ENCODE peak calls at places on chromosomes 13 and 19, in six cellular contexts. One of them, this sample, is unnamed.

GRCh38 chr19:35229601-35230000 is 1.1 kb upstream of the FAM187B start:
- DNase-seq in hippocampal formation: no peak
- DNase-seq in stimulated activated CD4-positive, alpha-beta T cell treated with anti-CD3 and anti-CD28 coated beads, Interleukin-12 subunit alpha, Interleukin-12 subunit beta, amount 100 ng/mL, for 24 hours: no peak
- DNase-seq in ovary: no peak
- DNase-seq in NCI-H446 treated with DMSO at 0.1 percent for 48 hours: no peak
- DNase-seq in EH: no peak
- DNase-seq in this sample: no peak

GRCh38 chr19:6516018-6516658 is 14.0 kb upstream of the TUBB4A start:
- DNase-seq in hippocampal formation: peak
- DNase-seq in stimulated activated CD4-positive, alpha-beta T cell treated with anti-CD3 and anti-CD28 coated beads, Interleukin-12 subunit alpha, Interleukin-12 subunit beta, amount 100 ng/mL, for 24 hours: peak
- DNase-seq in ovary: peak
- DNase-seq in NCI-H446 treated with DMSO at 0.1 percent for 48 hours: peak
- DNase-seq in EH: peak
- DNase-seq in this sample: peak

GRCh38 chr13:96431044-96431581 is 341.2 kb downstream of the HS6ST3 start:
- DNase-seq in hippocampal formation: no peak
- DNase-seq in stimulated activated CD4-positive, alpha-beta T cell treated with anti-CD3 and anti-CD28 coated beads, Interleukin-12 subunit alpha, Interleukin-12 subunit beta, amount 100 ng/mL, for 24 hours: no peak
- DNase-seq in ovary: no peak
- DNase-seq in NCI-H446 treated with DMSO at 0.1 percent for 48 hours: no peak
- DNase-seq in EH: no peak
- DNase-seq in this sample: no peak

GRCh38 chr13:73451120-73452029 is 392.6 kb downstream of the KLF5 start:
- DNase-seq in hippocampal formation: no peak
- DNase-seq in stimulated activated CD4-positive, alpha-beta T cell treated with anti-CD3 and anti-CD28 coated beads, Interleukin-12 subunit alpha, Interleukin-12 subunit beta, amount 100 ng/mL, for 24 hours: no peak
- DNase-seq in ovary: no peak
- DNase-seq in NCI-H446 treated with DMSO at 0.1 percent for 48 hours: no peak
- DNase-seq in EH: no peak
- DNase-seq in this sample: no peak

GRCh38 chr19:41606215-41606837 is 20.5 kb downstream of the CEACAM4 start:
- DNase-seq in hippocampal formation: no peak
- DNase-seq in stimulated activated CD4-positive, alpha-beta T cell treated with anti-CD3 and anti-CD28 coated beads, Interleukin-12 subunit alpha, Interleukin-12 subunit beta, amount 100 ng/mL, for 24 hours: no peak
- DNase-seq in ovary: no peak
- DNase-seq in NCI-H446 treated with DMSO at 0.1 percent for 48 hours: no peak
- DNase-seq in EH: no peak
- DNase-seq in this sample: no peak

GRCh38 chr19:632228-633067 is 889 bp downstream of the POLRMT start:
- DNase-seq in hippocampal formation: no peak
- DNase-seq in stimulated activated CD4-positive, alpha-beta T cell treated with anti-CD3 and anti-CD28 coated beads, Interleukin-12 subunit alpha, Interleukin-12 subunit beta, amount 100 ng/mL, for 24 hours: peak
- DNase-seq in ovary: no peak
- DNase-seq in NCI-H446 treated with DMSO at 0.1 percent for 48 hours: no peak
- DNase-seq in EH: peak
- DNase-seq in this sample: no peak

GRCh38 chr19:17998827-17999150 is 9.2 kb upstream of the ARRDC2 start:
- DNase-seq in hippocampal formation: no peak
- DNase-seq in stimulated activated CD4-positive, alpha-beta T cell treated with anti-CD3 and anti-CD28 coated beads, Interleukin-12 subunit alpha, Interleukin-12 subunit beta, amount 100 ng/mL, for 24 hours: no peak
- DNase-seq in ovary: no peak
- DNase-seq in NCI-H446 treated with DMSO at 0.1 percent for 48 hours: no peak
- DNase-seq in EH: no peak
- DNase-seq in this sample: no peak

GRCh38 chr13:51396352-51396751 is 56.5 kb downstream of the INTS6 start:
- DNase-seq in hippocampal formation: no peak
- DNase-seq in stimulated activated CD4-positive, alpha-beta T cell treated with anti-CD3 and anti-CD28 coated beads, Interleukin-12 subunit alpha, Interleukin-12 subunit beta, amount 100 ng/mL, for 24 hours: no peak
- DNase-seq in ovary: no peak
- DNase-seq in NCI-H446 treated with DMSO at 0.1 percent for 48 hours: no peak
- DNase-seq in EH: peak
- DNase-seq in this sample: no peak

GRCh38 chr19:37551123-37551993 is 43.2 kb downstream of the ZNF571 start:
- DNase-seq in hippocampal formation: no peak
- DNase-seq in stimulated activated CD4-positive, alpha-beta T cell treated with anti-CD3 and anti-CD28 coated beads, Interleukin-12 subunit alpha, Interleukin-12 subunit beta, amount 100 ng/mL, for 24 hours: peak
- DNase-seq in ovary: no peak
- DNase-seq in NCI-H446 treated with DMSO at 0.1 percent for 48 hours: no peak
- DNase-seq in EH: peak
- DNase-seq in this sample: no peak

GRCh38 chr19:29798783-29799182 is 13.0 kb upstream of the CCNE1 start:
- DNase-seq in hippocampal formation: no peak
- DNase-seq in stimulated activated CD4-positive, alpha-beta T cell treated with anti-CD3 and anti-CD28 coated beads, Interleukin-12 subunit alpha, Interleukin-12 subunit beta, amount 100 ng/mL, for 24 hours: no peak
- DNase-seq in ovary: no peak
- DNase-seq in NCI-H446 treated with DMSO at 0.1 percent for 48 hours: no peak
- DNase-seq in EH: peak
- DNase-seq in this sample: peak

GRCh38 chr13:97140611-97141010 is 81.5 kb upstream of the MBNL2 start:
- DNase-seq in hippocampal formation: no peak
- DNase-seq in stimulated activated CD4-positive, alpha-beta T cell treated with anti-CD3 and anti-CD28 coated beads, Interleukin-12 subunit alpha, Interleukin-12 subunit beta, amount 100 ng/mL, for 24 hours: no peak
- DNase-seq in ovary: no peak
- DNase-seq in NCI-H446 treated with DMSO at 0.1 percent for 48 hours: no peak
- DNase-seq in EH: peak
- DNase-seq in this sample: no peak

GRCh38 chr19:35738887-35739229 is 3.4 kb downstream of the IGFLR1 start:
- DNase-seq in hippocampal formation: no peak
- DNase-seq in stimulated activated CD4-positive, alpha-beta T cell treated with anti-CD3 and anti-CD28 coated beads, Interleukin-12 subunit alpha, Interleukin-12 subunit beta, amount 100 ng/mL, for 24 hours: no peak
- DNase-seq in ovary: no peak
- DNase-seq in NCI-H446 treated with DMSO at 0.1 percent for 48 hours: no peak
- DNase-seq in EH: no peak
- DNase-seq in this sample: no peak

GRCh38 chr13:30415430-30416030 is 6.8 kb upstream of the UBE2L5 start:
- DNase-seq in hippocampal formation: no peak
- DNase-seq in stimulated activated CD4-positive, alpha-beta T cell treated with anti-CD3 and anti-CD28 coated beads, Interleukin-12 subunit alpha, Interleukin-12 subunit beta, amount 100 ng/mL, for 24 hours: no peak
- DNase-seq in ovary: no peak
- DNase-seq in NCI-H446 treated with DMSO at 0.1 percent for 48 hours: no peak
- DNase-seq in EH: peak
- DNase-seq in this sample: no peak

GRCh38 chr19:48102870-48103751 is 7.5 kb downstream of the PLA2G4C start:
- DNase-seq in hippocampal formation: no peak
- DNase-seq in stimulated activated CD4-positive, alpha-beta T cell treated with anti-CD3 and anti-CD28 coated beads, Interleukin-12 subunit alpha, Interleukin-12 subunit beta, amount 100 ng/mL, for 24 hours: no peak
- DNase-seq in ovary: no peak
- DNase-seq in NCI-H446 treated with DMSO at 0.1 percent for 48 hours: peak
- DNase-seq in EH: peak
- DNase-seq in this sample: no peak

GRCh38 chr13:41813426-41813825 is 147.5 kb downstream of the VWA8 start:
- DNase-seq in hippocampal formation: no peak
- DNase-seq in stimulated activated CD4-positive, alpha-beta T cell treated with anti-CD3 and anti-CD28 coated beads, Interleukin-12 subunit alpha, Interleukin-12 subunit beta, amount 100 ng/mL, for 24 hours: no peak
- DNase-seq in ovary: no peak
- DNase-seq in NCI-H446 treated with DMSO at 0.1 percent for 48 hours: no peak
- DNase-seq in EH: peak
- DNase-seq in this sample: no peak

GRCh38 chr19:58569191-58569942 is 3.8 kb downstream of the MZF1 start:
- DNase-seq in hippocampal formation: no peak
- DNase-seq in stimulated activated CD4-positive, alpha-beta T cell treated with anti-CD3 and anti-CD28 coated beads, Interleukin-12 subunit alpha, Interleukin-12 subunit beta, amount 100 ng/mL, for 24 hours: no peak
- DNase-seq in ovary: peak
- DNase-seq in NCI-H446 treated with DMSO at 0.1 percent for 48 hours: no peak
- DNase-seq in EH: no peak
- DNase-seq in this sample: peak

GRCh38 chr13:23656637-23657036 is 86.4 kb downstream of the TNFRSF19 start:
- DNase-seq in hippocampal formation: no peak
- DNase-seq in stimulated activated CD4-positive, alpha-beta T cell treated with anti-CD3 and anti-CD28 coated beads, Interleukin-12 subunit alpha, Interleukin-12 subunit beta, amount 100 ng/mL, for 24 hours: no peak
- DNase-seq in ovary: no peak
- DNase-seq in NCI-H446 treated with DMSO at 0.1 percent for 48 hours: no peak
- DNase-seq in EH: peak
- DNase-seq in this sample: no peak

GRCh38 chr19:48630289-48631036 is 6.7 kb downstream of the DBP start:
- DNase-seq in hippocampal formation: no peak
- DNase-seq in stimulated activated CD4-positive, alpha-beta T cell treated with anti-CD3 and anti-CD28 coated beads, Interleukin-12 subunit alpha, Interleukin-12 subunit beta, amount 100 ng/mL, for 24 hours: no peak
- DNase-seq in ovary: peak
- DNase-seq in NCI-H446 treated with DMSO at 0.1 percent for 48 hours: no peak
- DNase-seq in EH: no peak
- DNase-seq in this sample: peak

GRCh38 chr13:113540523-113540922 is 44.0 kb upstream of the TFDP1 start:
- DNase-seq in hippocampal formation: no peak
- DNase-seq in stimulated activated CD4-positive, alpha-beta T cell treated with anti-CD3 and anti-CD28 coated beads, Interleukin-12 subunit alpha, Interleukin-12 subunit beta, amount 100 ng/mL, for 24 hours: no peak
- DNase-seq in ovary: no peak
- DNase-seq in NCI-H446 treated with DMSO at 0.1 percent for 48 hours: no peak
- DNase-seq in EH: no peak
- DNase-seq in this sample: no peak